ENCODE peak calls at places on chromosomes 2 and 18, in eight cellular contexts. T, Y, U, G, L, Q, M and R are unnamed samples.

GRCh38 chr18:62435435-62436031 is 87.3 kb upstream of the ZCCHC2 start:
- DNase-seq in U (no peak), T (no peak), L (no peak), Q (peak; percentile 14), Y (no peak), M (no peak), G (no peak), R (no peak)

GRCh38 chr18:8052237-8052701 is 485.2 kb downstream of the PTPRM start:
- DNase-seq in G (no peak), Q (no peak), T (no peak), U (no peak), Y (no peak), M (no peak), L (no peak), R (no peak)

GRCh38 chr18:5770176-5770575 is 125.1 kb downstream of the TMEM200C start:
- DNase-seq in M (no peak), G (no peak), T (no peak), L (no peak), U (no peak), Q (no peak), Y (no peak), R (no peak)

GRCh38 chr18:56479836-56480235 is 158.6 kb downstream of the TXNL1 start:
- DNase-seq in T (no peak), U (no peak), L (no peak), G (no peak), M (no peak), Q (no peak), Y (no peak), R (no peak)

GRCh38 chr2:156331572-156332451 is 709 bp downstream of the NR4A2 start:
- DNase-seq in Y (peak; percentile 61), L (peak; percentile 79), M (no peak), T (peak; percentile 85), U (peak; percentile 71), G (peak; percentile 80), Q (peak; percentile 95), R (peak; percentile 64)

GRCh38 chr18:12928149-12928548 is 19.7 kb upstream of the SEH1L start:
- DNase-seq in G (no peak), M (no peak), T (no peak), Q (no peak), U (no peak), Y (no peak), L (no peak), R (no peak)

GRCh38 chr2:117071556-117072102 is 742.9 kb upstream of the DDX18 start:
- DNase-seq in Q (no peak), U (no peak), M (no peak), L (no peak), T (no peak), Y (no peak), G (peak; percentile 56), R (no peak)

GRCh38 chr2:239519081-239519920 is 118.5 kb upstream of the HDAC4 start:
- DNase-seq in U (no peak), T (no peak), G (peak; percentile 69), Y (no peak), M (no peak), Q (no peak), L (no peak), R (no peak)

GRCh38 chr2:105785095-105785847 is 40.6 kb downstream of the NCK2 start:
- DNase-seq in Y (no peak), M (no peak), G (no peak), L (no peak), U (no peak), T (no peak), Q (peak; percentile 78), R (no peak)

GRCh38 chr18:10528439-10528838 is 2.6 kb downstream of the NAPG start:
- DNase-seq in G (no peak), Q (no peak), M (no peak), T (no peak), U (peak; percentile 28), Y (no peak), L (no peak), R (no peak)

GRCh38 chr2:23283-23682 is 23.0 kb downstream of the FAM110C start:
- DNase-seq in U (no peak), G (no peak), L (no peak), T (peak; percentile 30), Q (no peak), Y (no peak), M (no peak), R (no peak)

GRCh38 chr2:28709101-28709500 is 42.5 kb upstream of the PPP1CB start:
- DNase-seq in L (no peak), T (peak; percentile 20), Y (no peak), M (no peak), U (no peak), G (no peak), Q (no peak), R (no peak)

DNA sequence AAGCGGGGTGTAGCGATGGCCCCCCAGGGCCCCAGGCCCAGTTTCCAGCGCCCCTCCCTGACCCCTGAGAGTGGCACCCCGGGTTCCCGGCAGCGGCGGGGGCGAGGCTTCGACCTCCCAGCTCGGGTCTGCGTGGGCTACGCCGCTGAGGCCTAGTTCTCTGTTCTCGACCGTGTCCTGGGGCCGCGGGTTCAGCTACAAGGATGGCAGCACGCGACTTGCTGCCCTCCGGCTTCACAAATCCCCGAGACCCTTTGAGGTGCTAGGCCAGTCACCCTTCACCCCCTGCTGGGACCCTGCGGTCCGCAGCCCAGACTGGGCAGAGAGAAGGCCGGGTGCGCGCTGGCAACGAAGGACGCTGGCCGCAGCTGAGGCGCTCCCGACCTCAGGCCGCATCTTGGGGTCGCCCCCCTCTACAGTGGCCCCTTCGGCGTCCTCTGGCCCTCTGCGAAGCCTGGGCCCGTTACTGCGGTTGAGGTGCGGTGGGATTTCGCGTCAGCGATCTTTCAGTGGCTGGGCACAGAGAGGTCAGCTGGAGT is 1.2 kb downstream of the OTX1 start:
- DNase-seq in Y (no peak), U (no peak), L (no peak), Q (no peak), M (no peak), T (no peak), G (peak; percentile 62), R (no peak)
- H3K4me3 ChIP-seq in Y (peak overlapping the region; percentile 92), U (peak overlapping the region; percentile 88), L (no peak overlapping the region), Q (peak overlapping the region; percentile 66), M (peak overlapping the region; percentile 99), T (no peak overlapping the region), G (no peak overlapping the region), R (no peak overlapping the region)

DNA sequence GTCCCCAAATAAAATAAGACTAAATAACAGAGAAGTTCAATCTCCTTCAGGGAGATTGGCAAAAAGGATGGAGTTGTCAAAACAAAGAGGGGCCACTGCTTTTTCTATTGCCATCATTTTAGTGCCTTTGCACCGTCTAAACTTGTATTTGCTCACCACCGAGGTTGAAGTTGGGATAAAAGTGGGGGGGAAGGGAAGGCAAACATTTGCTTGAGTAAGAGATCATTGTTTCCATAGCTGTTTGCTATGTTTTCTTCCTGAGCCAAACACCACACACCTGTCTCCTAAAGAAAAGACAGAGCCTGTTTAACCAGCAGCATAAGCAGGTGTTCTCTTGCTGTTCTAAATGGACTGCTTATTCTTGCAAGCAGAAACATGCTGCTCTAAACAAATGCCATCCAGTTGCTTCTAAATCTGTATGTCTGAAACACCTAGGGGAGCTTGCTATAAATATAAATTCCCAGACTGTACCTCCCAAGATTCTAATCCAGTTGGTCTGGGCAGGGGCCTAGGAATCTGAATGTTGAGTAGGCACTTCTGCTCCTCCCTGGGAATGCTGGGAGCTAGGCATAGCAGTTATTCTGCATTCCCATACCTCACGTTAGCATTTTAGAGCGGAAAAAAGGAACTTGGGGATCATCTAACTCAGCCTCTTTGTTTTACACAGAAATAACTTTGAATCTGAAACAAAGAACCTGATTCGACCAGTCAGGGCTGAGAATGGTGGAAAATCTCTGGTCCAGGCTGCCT is 179.4 kb upstream of the ARL4C start:
- DNase-seq in L (no peak), T (peak; percentile 30), G (no peak), M (no peak), Y (no peak), Q (no peak), U (no peak), R (no peak)
- TF ChIP-seq POLR2A in L (no peak), T (no peak), G (no peak), M (no peak), Y (no peak), Q (no peak), U (no peak), R (no peak)

DNA sequence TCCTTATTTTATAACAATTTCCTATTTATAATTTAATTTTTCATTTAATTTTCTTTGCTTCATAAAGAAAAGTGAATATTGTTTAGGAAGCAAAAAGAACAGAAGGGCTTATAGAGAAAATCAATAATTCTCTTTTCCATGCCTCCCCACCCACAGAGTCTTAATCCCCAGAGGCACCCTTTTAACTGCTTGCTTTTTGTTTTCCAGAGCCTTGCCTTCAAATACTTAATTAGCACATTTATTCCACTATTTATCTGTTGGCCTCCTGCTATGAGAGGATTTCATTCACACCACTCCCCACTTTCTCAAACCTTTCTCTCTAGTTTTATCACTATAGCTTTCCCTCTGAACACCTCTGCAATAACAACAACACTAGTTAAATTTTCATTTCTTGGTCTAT is 373.6 kb downstream of the MBD2 start:
- DNase-seq in L (no peak), U (no peak), T (no peak), M (no peak), G (no peak), Q (no peak), Y (no peak), R (no peak)
- H3K4me3 ChIP-seq in L (no peak overlapping the region), U (no peak overlapping the region), T (no peak overlapping the region), M (no peak overlapping the region), G (no peak overlapping the region), Q (no peak overlapping the region), Y (no peak overlapping the region), R (no peak overlapping the region)

GRCh38 chr18:45859334-45859733 is 33.9 kb downstream of the SIGLEC15 start:
- DNase-seq in G (no peak), M (no peak), Y (no peak), Q (no peak), T (no peak), L (no peak), U (no peak), R (no peak)
- TF ChIP-seq POLR2A in G (no peak), M (no peak), Y (no peak), Q (no peak), T (no peak), L (no peak), U (no peak), R (no peak)

GRCh38 chr2:218782529-218782845 is 540 bp downstream of the CYP27A1 start:
- DNase-seq in L (no peak), Y (no peak), M (no peak), U (no peak), Q (no peak), T (no peak), G (no peak), R (peak; percentile 56)
- H3K4me3 ChIP-seq in L (peak overlapping the region; percentile 71), Y (no peak overlapping the region), M (no peak overlapping the region), U (no peak overlapping the region), Q (peak overlapping the region; percentile 70), T (peak overlapping the region; percentile 47), G (peak overlapping the region; percentile 76), R (peak overlapping the region; percentile 87)

GRCh38 chr2:170973492-170974303 is 44.6 kb downstream of the GORASP2 start:
- DNase-seq in M (peak; percentile 62), Q (peak; percentile 97), U (peak; percentile 99), G (peak; percentile 91), L (peak; percentile 80), Y (peak; percentile 87), T (peak; percentile 89), R (peak; percentile 94)
- TF ChIP-seq POLR2A in M (no peak), Q (no peak), U (peak; percentile 77), G (peak; percentile 24), L (no peak), Y (peak; percentile 63), T (peak; percentile 57), R (peak; percentile 44)

GRCh38 chr2:85578243-85579180 is 1.1 kb downstream of the VAMP8 start:
- DNase-seq in Y (no peak), G (peak; percentile 84), L (peak; percentile 37), M (no peak), Q (peak; percentile 91), T (peak; percentile 64), U (peak; percentile 57), R (no peak)
- H3K4me3 ChIP-seq in Y (no peak overlapping the region), G (peak overlapping the region; percentile 60), L (peak overlapping the region; percentile 38), M (peak overlapping the region; percentile 67), Q (no peak overlapping the region), T (peak overlapping the region; percentile 53), U (peak overlapping the region; percentile 48), R (peak overlapping the region; percentile 56)